ENCODE peak calls at places on chromosomes 1 and 21, in seven cellular contexts. P is neuronal stem cell, A is IMR-90, D is H9, U is mesenchymal stem cell, F is H1, K is mesendoderm. J is an unnamed sample.

GRCh38 chr21:34797202-34797527 is 128.4 kb downstream of the CLIC6 start:
- DNase-seq in P (no peak), A (no peak), D (no peak), U (no peak), F (no peak), K (no peak), J (no peak)

GRCh38 chr1:11893907-11894251 is 32.3 kb downstream of the KIAA2013 start:
- DNase-seq in P (peak; percentile 41), A (peak; percentile 15), D (peak; percentile 83), U (peak; percentile 34), F (no peak), K (peak; percentile 71), J (peak; percentile 76)

GRCh38 chr1:22717038-22717758 is 6.6 kb downstream of the EPHB2 start:
- DNase-seq in P (no peak), A (no peak), D (no peak), U (no peak), F (no peak), K (peak; percentile 62), J (no peak)

GRCh38 chr1:30524840-30525617 is 198.4 kb downstream of the MATN1 start:
- DNase-seq in P (no peak), A (no peak), D (no peak), U (no peak), F (no peak), K (no peak), J (no peak)

GRCh38 chr1:103960045-103960444 is 210.3 kb downstream of the AMY1C start:
- DNase-seq in P (no peak), A (no peak), D (no peak), U (no peak), F (no peak), K (no peak), J (no peak)

GRCh38 chr1:94909486-94909885 is 17.4 kb downstream of the CNN3 start:
- DNase-seq in P (no peak), A (no peak), D (peak; percentile 49), U (no peak), F (no peak), K (no peak), J (no peak)

GRCh38 chr1:115676498-115677171 is 34.9 kb downstream of the VANGL1 start:
- DNase-seq in P (peak; percentile 20), A (no peak), D (no peak), U (no peak), F (no peak), K (no peak), J (no peak)

GRCh38 chr1:116506132-116507004 is 64.5 kb downstream of the CD58 start:
- DNase-seq in P (no peak), A (no peak), D (no peak), U (no peak), F (no peak), K (no peak), J (no peak)

GRCh38 chr1:25729045-25729444 is 70.9 kb upstream of the SELENON start:
- DNase-seq in P (no peak), A (no peak), D (no peak), U (no peak), F (no peak), K (no peak), J (no peak)

GRCh38 chr1:206716519-206717236 is 32.0 kb downstream of the MAPKAPK2 start:
- DNase-seq in P (no peak), A (peak; percentile 53), D (no peak), U (no peak), F (no peak), K (no peak), J (no peak)

GRCh38 chr1:24704411-24705259 is 40.6 kb upstream of the CLIC4 start:
- DNase-seq in P (peak; percentile 65), A (peak; percentile 93), D (peak; percentile 49), U (peak; percentile 62), F (no peak), K (peak; percentile 70), J (no peak)

GRCh38 chr1:41514381-41514780 is 29.9 kb upstream of the EDN2 start:
- DNase-seq in P (no peak), A (no peak), D (no peak), U (no peak), F (no peak), K (no peak), J (peak; percentile 36)

GRCh38 chr1:56448937-56449336 is 130.4 kb downstream of the PLPP3 start:
- DNase-seq in P (no peak), A (peak; percentile 52), D (no peak), U (peak; percentile 78), F (no peak), K (peak; percentile 36), J (peak; percentile 34)

GRCh38 chr1:8862528-8862927 is 16.0 kb downstream of the ENO1 start:
- DNase-seq in P (no peak), A (no peak), D (peak; percentile 75), U (peak; percentile 50), F (no peak), K (peak; percentile 81), J (peak; percentile 44)

GRCh38 chr21:41371698-41372030 is 9.8 kb downstream of the MX2 start:
- DNase-seq in P (no peak), A (no peak), D (no peak), U (no peak), F (no peak), K (no peak), J (no peak)

GRCh38 chr1:150006881-150007401 is 3.6 kb downstream of the OTUD7B start:
- DNase-seq in P (no peak), A (peak; percentile 76), D (no peak), U (peak; percentile 38), F (no peak), K (no peak), J (peak; percentile 69)

GRCh38 chr1:41492341-41492848 is 7.9 kb upstream of the EDN2 start:
- DNase-seq in P (no peak), A (no peak), D (peak; percentile 83), U (no peak), F (no peak), K (peak; percentile 89), J (no peak)

GRCh38 chr1:61142726-61143500 is 60.6 kb downstream of the NFIA start:
- DNase-seq in P (no peak), A (no peak), D (no peak), U (no peak), F (no peak), K (no peak), J (no peak)

GRCh38 chr1:23951646-23952095 is 8.0 kb upstream of the PNRC2 start:
- DNase-seq in P (peak; percentile 26), A (peak; percentile 78), D (no peak), U (peak; percentile 96), F (no peak), K (peak; percentile 16), J (peak; percentile 82)

GRCh38 chr1:39082811-39083576 is 56.8 kb downstream of the NDUFS5 start:
- DNase-seq in P (no peak), A (no peak), D (no peak), U (no peak), F (no peak), K (no peak), J (no peak)

GRCh38 chr1:22665752-22666151 is 12.7 kb downstream of the C1QB start:
- DNase-seq in P (peak; percentile 47), A (peak; percentile 43), D (peak; percentile 63), U (peak; percentile 46), F (no peak), K (peak; percentile 63), J (peak; percentile 21)

DNA sequence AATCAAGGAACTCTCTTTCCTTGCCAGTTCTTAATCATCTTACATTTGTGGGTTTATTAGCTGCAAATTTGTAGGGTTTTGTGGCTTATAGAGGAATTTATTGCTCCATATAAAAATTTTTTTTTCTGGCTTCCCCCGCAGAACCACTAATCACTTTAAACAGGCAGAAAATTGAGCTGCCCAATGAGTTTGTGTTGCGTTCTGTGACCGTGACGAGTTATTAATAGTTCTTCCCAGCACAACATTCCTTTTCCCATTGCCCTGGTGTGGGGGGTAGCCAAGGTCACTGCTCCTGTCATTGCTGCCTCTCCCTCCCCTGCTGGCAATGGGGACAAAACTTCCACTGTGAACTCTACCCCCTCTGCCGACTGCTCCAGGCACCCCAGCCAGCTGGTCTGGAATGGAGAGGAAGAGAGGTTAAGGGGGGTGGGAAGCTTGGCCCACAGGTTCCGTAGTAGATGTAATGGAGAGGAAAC is 55.1 kb downstream of the UBE2T start:
- DNase-seq in P (no peak), A (peak; percentile 1), D (no peak), U (peak; percentile 46), F (no peak), K (peak; percentile 19), J (no peak)
- H2BK5ac ChIP-seq in P (no peak overlapping the region), A (no peak overlapping the region), D (no peak overlapping the region), U (no peak overlapping the region), F (no peak overlapping the region), K (no peak overlapping the region), J (no peak overlapping the region)

DNA sequence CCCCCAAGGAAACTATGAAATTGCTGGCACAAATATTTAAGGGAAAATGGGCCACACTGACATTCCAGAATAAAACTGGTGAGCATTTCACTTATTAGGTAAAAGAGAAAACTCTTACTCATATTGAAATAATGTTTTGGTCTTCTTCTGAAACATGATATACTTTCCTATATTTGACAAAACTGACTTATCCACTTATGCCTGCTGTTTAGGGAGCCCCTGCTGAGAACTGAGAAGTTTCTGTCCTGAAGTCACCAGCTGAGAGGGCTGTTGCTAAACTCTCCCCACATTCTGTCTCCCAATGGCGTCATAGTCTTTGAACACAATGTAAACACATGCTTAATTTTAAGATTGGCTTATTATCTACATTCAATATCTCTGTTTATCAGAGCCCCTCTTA is 46.8 kb upstream of the ZC3H11B start:
- DNase-seq in P (no peak), A (peak; percentile 80), D (no peak), U (peak; percentile 21), F (no peak), K (peak; percentile 64), J (no peak)
- H2BK5ac ChIP-seq in P (no peak overlapping the region), A (no peak overlapping the region), D (no peak overlapping the region), U (no peak overlapping the region), F (no peak overlapping the region), K (no peak overlapping the region), J (no peak overlapping the region)

DNA sequence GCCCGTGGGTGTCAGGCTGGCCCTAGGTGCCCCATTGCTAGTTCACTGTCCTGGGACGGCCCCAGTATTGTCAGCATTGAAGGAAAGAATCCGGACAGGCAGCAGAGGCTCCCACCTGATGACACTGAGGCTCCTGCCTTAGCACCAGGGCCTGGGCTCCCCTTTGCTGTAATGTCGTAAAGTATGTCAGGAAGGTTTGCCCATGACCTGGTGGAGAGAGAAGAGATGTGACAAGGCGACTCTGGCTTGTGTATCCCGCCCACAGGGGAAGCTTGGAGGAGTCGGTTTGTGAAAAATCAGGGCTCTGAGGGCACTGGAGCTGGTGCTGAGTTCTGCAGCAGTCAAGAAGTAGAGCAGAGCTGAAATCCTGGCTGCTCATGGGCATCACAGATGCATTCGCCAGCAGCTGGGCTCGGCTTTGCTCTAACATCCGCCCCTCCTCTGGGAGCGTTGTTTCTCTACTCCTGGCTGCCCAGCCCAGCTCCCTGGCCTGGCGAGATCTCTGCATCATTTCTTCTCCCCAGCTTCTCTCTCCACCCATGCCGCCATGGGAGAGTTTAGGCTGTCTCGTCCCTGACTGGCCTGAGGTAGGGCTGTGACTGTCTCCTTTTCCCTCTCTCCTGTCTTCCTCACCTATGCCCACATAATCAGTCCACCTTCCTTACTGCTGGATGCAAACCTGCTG is 74.1 kb downstream of the ADARB1 start:
- DNase-seq in P (no peak), A (no peak), D (no peak), U (no peak), F (no peak), K (no peak), J (no peak)
- H2BK5ac ChIP-seq in P (peak overlapping the region; percentile 16), A (no peak overlapping the region), D (no peak overlapping the region), U (no peak overlapping the region), F (no peak overlapping the region), K (no peak overlapping the region), J (no peak overlapping the region)

DNA sequence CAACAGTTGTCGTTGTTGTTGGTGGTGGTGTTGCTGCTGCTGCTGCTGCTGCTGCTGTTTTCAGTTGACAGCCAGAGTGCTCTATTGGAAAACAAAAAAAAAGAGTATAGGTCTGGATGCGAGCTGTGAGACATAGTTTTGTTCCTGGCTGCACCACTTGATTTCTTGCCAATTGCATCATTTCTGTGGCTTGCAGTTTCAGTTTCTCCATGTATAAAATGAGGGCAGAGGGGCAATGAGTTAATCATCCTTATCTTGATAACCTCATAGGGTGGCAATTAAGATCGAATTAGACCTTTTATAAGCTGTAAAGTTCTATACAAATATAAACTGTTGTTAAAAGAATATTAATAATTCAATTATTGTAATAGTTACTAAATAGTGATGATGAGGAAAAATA is 156.7 kb downstream of the DMRTA2 start:
- DNase-seq in P (no peak), A (no peak), D (no peak), U (no peak), F (no peak), K (peak; percentile 38), J (no peak)
- H2BK5ac ChIP-seq in P (no peak overlapping the region), A (no peak overlapping the region), D (no peak overlapping the region), U (no peak overlapping the region), F (no peak overlapping the region), K (no peak overlapping the region), J (no peak overlapping the region)